ENCODE peak calls at places on chromosomes 3 and 15, in five cellular contexts. One of them, this sample, is unnamed.
A peak's percentile ranks its signal among the peaks of the same experiment; 100 is the strongest.

GRCh38 chr3:66348696-66349095 is 127.9 kb downstream of the SLC25A26 start:
- DNase-seq in NCI-H1092: no peak
- DNase-seq in body of pancreas: no peak
- DNase-seq in activated gamma-delta T cell treated with Interleukin-2 at 50 U/mL for 16 hours: no peak
- DNase-seq in heart left ventricle: no peak
- DNase-seq in this sample: no peak

GRCh38 chr3:48194446-48195071 is 6.3 kb upstream of the CDC25A start:
- DNase-seq in NCI-H1092: peak; percentile 32
- DNase-seq in body of pancreas: peak; percentile 69
- DNase-seq in heart left ventricle: no peak
- DNase-seq in activated gamma-delta T cell treated with Interleukin-2 at 50 U/mL for 16 hours: no peak
- DNase-seq in this sample: no peak

GRCh38 chr3:58191361-58191991 is 19.3 kb downstream of the DNASE1L3 start:
- DNase-seq in body of pancreas: no peak
- DNase-seq in heart left ventricle: no peak
- DNase-seq in NCI-H1092: no peak
- DNase-seq in activated gamma-delta T cell treated with Interleukin-2 at 50 U/mL for 16 hours: no peak
- DNase-seq in this sample: no peak

GRCh38 chr3:174821477-174821876 is 37.7 kb upstream of the NAALADL2 start:
- DNase-seq in heart left ventricle: no peak
- DNase-seq in NCI-H1092: no peak
- DNase-seq in body of pancreas: no peak
- DNase-seq in activated gamma-delta T cell treated with Interleukin-2 at 50 U/mL for 16 hours: no peak
- DNase-seq in this sample: no peak

GRCh38 chr3:194489736-194490612 is 3.2 kb upstream of the ATP13A3 start:
- DNase-seq in NCI-H1092: no peak
- DNase-seq in activated gamma-delta T cell treated with Interleukin-2 at 50 U/mL for 16 hours: no peak
- DNase-seq in body of pancreas: no peak
- DNase-seq in heart left ventricle: no peak
- DNase-seq in this sample: no peak

GRCh38 chr15:98853161-98853560 is 154.4 kb downstream of the PGPEP1L start:
- DNase-seq in body of pancreas: peak; percentile 80
- DNase-seq in heart left ventricle: peak; percentile 89
- DNase-seq in activated gamma-delta T cell treated with Interleukin-2 at 50 U/mL for 16 hours: peak; percentile 68
- DNase-seq in NCI-H1092: peak; percentile 50
- DNase-seq in this sample: peak; percentile 23

GRCh38 chr3:157125101-157125500 is 34.8 kb downstream of the CCNL1 start:
- DNase-seq in NCI-H1092: no peak
- DNase-seq in body of pancreas: no peak
- DNase-seq in activated gamma-delta T cell treated with Interleukin-2 at 50 U/mL for 16 hours: no peak
- DNase-seq in heart left ventricle: no peak
- DNase-seq in this sample: no peak

GRCh38 chr3:143135150-143135549 is 15.6 kb downstream of the CHST2 start:
- DNase-seq in NCI-H1092: no peak
- DNase-seq in activated gamma-delta T cell treated with Interleukin-2 at 50 U/mL for 16 hours: no peak
- DNase-seq in body of pancreas: no peak
- DNase-seq in heart left ventricle: no peak
- DNase-seq in this sample: no peak

GRCh38 chr3:146052791-146053310 is 108.1 kb downstream of the PLOD2 start:
- DNase-seq in activated gamma-delta T cell treated with Interleukin-2 at 50 U/mL for 16 hours: no peak
- DNase-seq in heart left ventricle: no peak
- DNase-seq in NCI-H1092: no peak
- DNase-seq in body of pancreas: no peak
- DNase-seq in this sample: no peak

GRCh38 chr3:187264051-187264450 is 27.5 kb downstream of the MASP1 start:
- DNase-seq in body of pancreas: no peak
- DNase-seq in activated gamma-delta T cell treated with Interleukin-2 at 50 U/mL for 16 hours: no peak
- DNase-seq in heart left ventricle: no peak
- DNase-seq in NCI-H1092: no peak
- DNase-seq in this sample: no peak

GRCh38 chr15:85007741-85008140 is 26.1 kb downstream of the PDE8A start:
- DNase-seq in activated gamma-delta T cell treated with Interleukin-2 at 50 U/mL for 16 hours: no peak
- DNase-seq in NCI-H1092: no peak
- DNase-seq in body of pancreas: no peak
- DNase-seq in heart left ventricle: no peak
- DNase-seq in this sample: no peak

GRCh38 chr15:58014040-58014439 is 51.5 kb downstream of the ALDH1A2 start:
- DNase-seq in NCI-H1092: no peak
- DNase-seq in activated gamma-delta T cell treated with Interleukin-2 at 50 U/mL for 16 hours: no peak
- DNase-seq in heart left ventricle: no peak
- DNase-seq in body of pancreas: no peak
- DNase-seq in this sample: no peak

GRCh38 chr15:66715736-66716667 is 14.0 kb downstream of the SMAD6 start:
- DNase-seq in body of pancreas: no peak
- DNase-seq in heart left ventricle: no peak
- DNase-seq in activated gamma-delta T cell treated with Interleukin-2 at 50 U/mL for 16 hours: no peak
- DNase-seq in NCI-H1092: no peak
- DNase-seq in this sample: no peak

GRCh38 chr15:59208850-59209249 is 2.2 kb downstream of the LDHAL6B start:
- DNase-seq in body of pancreas: no peak
- DNase-seq in activated gamma-delta T cell treated with Interleukin-2 at 50 U/mL for 16 hours: no peak
- DNase-seq in heart left ventricle: no peak
- DNase-seq in NCI-H1092: no peak
- DNase-seq in this sample: no peak

GRCh38 chr3:104596551-104596950 is 770.2 kb upstream of the ALCAM start:
- DNase-seq in NCI-H1092: peak; percentile 34
- DNase-seq in activated gamma-delta T cell treated with Interleukin-2 at 50 U/mL for 16 hours: no peak
- DNase-seq in heart left ventricle: no peak
- DNase-seq in body of pancreas: no peak
- DNase-seq in this sample: no peak

GRCh38 chr3:29731050-29731449 is 450.2 kb downstream of the RBMS3 start:
- DNase-seq in heart left ventricle: no peak
- DNase-seq in activated gamma-delta T cell treated with Interleukin-2 at 50 U/mL for 16 hours: no peak
- DNase-seq in body of pancreas: no peak
- DNase-seq in NCI-H1092: no peak
- DNase-seq in this sample: no peak

GRCh38 chr15:31977812-31978662 is 52.3 kb upstream of the CHRNA7 start:
- DNase-seq in NCI-H1092: peak; percentile 12
- DNase-seq in body of pancreas: peak; percentile 73
- DNase-seq in heart left ventricle: peak; percentile 79
- DNase-seq in activated gamma-delta T cell treated with Interleukin-2 at 50 U/mL for 16 hours: peak; percentile 48
- DNase-seq in this sample: peak; percentile 57

GRCh38 chr3:99713440-99713839 is 75.0 kb downstream of the COL8A1 start:
- DNase-seq in NCI-H1092: no peak
- DNase-seq in body of pancreas: no peak
- DNase-seq in heart left ventricle: no peak
- DNase-seq in activated gamma-delta T cell treated with Interleukin-2 at 50 U/mL for 16 hours: no peak
- DNase-seq in this sample: no peak

GRCh38 chr3:197682713-197683112 is 54.0 kb downstream of the RUBCN start:
- DNase-seq in activated gamma-delta T cell treated with Interleukin-2 at 50 U/mL for 16 hours: no peak
- DNase-seq in heart left ventricle: no peak
- DNase-seq in NCI-H1092: no peak
- DNase-seq in body of pancreas: no peak
- DNase-seq in this sample: no peak

GRCh38 chr3:167480748-167481147 is 6.9 kb upstream of the SERPINI2 start:
- DNase-seq in NCI-H1092: no peak
- DNase-seq in body of pancreas: no peak
- DNase-seq in activated gamma-delta T cell treated with Interleukin-2 at 50 U/mL for 16 hours: no peak
- DNase-seq in heart left ventricle: no peak
- DNase-seq in this sample: no peak

GRCh38 chr15:58574612-58575011 is 142.8 kb downstream of the LIPC start:
- DNase-seq in heart left ventricle: no peak
- DNase-seq in activated gamma-delta T cell treated with Interleukin-2 at 50 U/mL for 16 hours: no peak
- DNase-seq in NCI-H1092: no peak
- DNase-seq in body of pancreas: no peak
- DNase-seq in this sample: no peak

GRCh38 chr15:39400821-39401550 is 179.9 kb upstream of the THBS1 start:
- DNase-seq in heart left ventricle: no peak
- DNase-seq in NCI-H1092: no peak
- DNase-seq in activated gamma-delta T cell treated with Interleukin-2 at 50 U/mL for 16 hours: no peak
- DNase-seq in body of pancreas: no peak
- DNase-seq in this sample: no peak

GRCh38 chr3:108407858-108408257 is 102.5 kb downstream of the MYH15 start:
- DNase-seq in activated gamma-delta T cell treated with Interleukin-2 at 50 U/mL for 16 hours: no peak
- DNase-seq in body of pancreas: no peak
- DNase-seq in NCI-H1092: no peak
- DNase-seq in heart left ventricle: no peak
- DNase-seq in this sample: no peak

GRCh38 chr15:101310163-101310480 is 15.1 kb upstream of the SNRPA1 start:
- DNase-seq in heart left ventricle: no peak
- DNase-seq in body of pancreas: no peak
- DNase-seq in activated gamma-delta T cell treated with Interleukin-2 at 50 U/mL for 16 hours: no peak
- DNase-seq in NCI-H1092: no peak
- DNase-seq in this sample: no peak

GRCh38 chr3:139378587-139378986 is 10.9 kb downstream of the COPB2 start:
- DNase-seq in body of pancreas: no peak
- DNase-seq in activated gamma-delta T cell treated with Interleukin-2 at 50 U/mL for 16 hours: no peak
- DNase-seq in heart left ventricle: no peak
- DNase-seq in NCI-H1092: peak; percentile 79
- DNase-seq in this sample: no peak

This sample was measured in CD8-positive, alpha-beta T cell.